ENCODE peak calls at places on chromosomes 5 and 9, in four cellular contexts. V is K562, Q is H1, U is HepG2. I is an unnamed sample.

GRCh38 chr9:28120241-28121025 is 547.2 kb upstream of the C9orf72 start:
- DNase-seq in V (no peak), U (no peak), Q (no peak), I (no peak)

GRCh38 chr9:73176450-73176875 is 24.8 kb downstream of the ANXA1 start:
- DNase-seq in V (no peak), U (no peak), Q (no peak), I (peak)

GRCh38 chr9:105973811-105974407 is 279.6 kb downstream of the TMEM38B start:
- DNase-seq in Q (no peak), U (no peak), V (no peak), I (no peak)

GRCh38 chr5:59034498-59035186 is 451.8 kb downstream of the RAB3C start:
- DNase-seq in V (peak), Q (no peak), U (no peak), I (no peak)

GRCh38 chr9:69667306-69667705 is 4.9 kb downstream of the APBA1 start:
- DNase-seq in V (no peak), Q (no peak), U (no peak), I (no peak)

GRCh38 chr9:117073539-117074336 is 341.1 kb downstream of the ASTN2 start:
- DNase-seq in V (peak), U (peak), Q (peak), I (peak)

GRCh38 chr9:129006328-129007034 is 21.6 kb downstream of the SH3GLB2 start:
- DNase-seq in V (peak), U (peak), Q (peak), I (peak)

GRCh38 chr9:30519756-30520155 is 1864.7 kb upstream of the ACO1 start:
- DNase-seq in V (no peak), U (no peak), Q (no peak), I (no peak)

GRCh38 chr5:6236170-6236793 is 142.1 kb downstream of the MED10 start:
- DNase-seq in Q (no peak), V (no peak), U (no peak), I (no peak)

GRCh38 chr5:142720561-142721275 is 34.8 kb upstream of the FGF1 start:
- DNase-seq in V (no peak), Q (no peak), U (peak), I (no peak)

GRCh38 chr5:33300209-33300742 is 140.5 kb upstream of the TARS1 start:
- DNase-seq in U (no peak), V (no peak), Q (no peak), I (no peak)

GRCh38 chr5:75434107-75434506 is 77.3 kb downstream of the CERT1 start:
- DNase-seq in U (no peak), V (no peak), Q (no peak), I (no peak)

GRCh38 chr9:37621299-37621934 is 29.0 kb upstream of the TOMM5 start:
- DNase-seq in U (no peak), Q (no peak), V (peak), I (no peak)

GRCh38 chr5:173866249-173867172 is 21.6 kb upstream of the CPEB4 start:
- DNase-seq in U (no peak), V (peak), Q (no peak), I (no peak)

GRCh38 chr5:65065112-65065511 is 296.4 kb downstream of the CWC27 start:
- DNase-seq in U (no peak), Q (no peak), V (no peak), I (no peak)

GRCh38 chr9:14238518-14238917 is 75.4 kb downstream of the NFIB start:
- DNase-seq in Q (no peak), V (no peak), U (peak), I (peak)

GRCh38 chr9:97856857-97857602 is 4.0 kb downstream of the FOXE1 start:
- DNase-seq in Q (no peak), U (no peak), V (no peak), I (no peak)

GRCh38 chr5:142674438-142675210 is 11.3 kb downstream of the FGF1 start:
- DNase-seq in Q (no peak), V (no peak), U (no peak), I (no peak)

GRCh38 chr9:109966643-109967368 is 186.8 kb downstream of the PALM2AKAP2 start:
- DNase-seq in V (no peak), U (no peak), Q (no peak), I (no peak)

GRCh38 chr5:134224905-134225779 is 731 bp downstream of the PPP2CA start:
- DNase-seq in V (peak), Q (no peak), U (peak), I (peak)

GRCh38 chr9:112505607-112506006 is 19.0 kb downstream of the KIAA1958 start:
- DNase-seq in Q (no peak), U (peak), V (no peak), I (no peak)

GRCh38 chr9:131273791-131274673 is 2.3 kb downstream of the FAM78A start:
- DNase-seq in U (no peak), V (peak), Q (no peak), I (no peak)

GRCh38 chr9:89022071-89022721 is 30.9 kb downstream of the S1PR3 start:
- DNase-seq in U (no peak), Q (no peak), V (no peak), I (no peak)

GRCh38 chr5:173458819-173459218 is 130.6 kb upstream of the STC2 start:
- DNase-seq in V (no peak), Q (no peak), U (no peak), I (no peak)

GRCh38 chr9:131848570-131849160 is 108.8 kb upstream of the RAPGEF1 start:
- DNase-seq in V (no peak), U (no peak), Q (no peak), I (no peak)

GRCh38 chr9:6889868-6890267 is 132.1 kb downstream of the KDM4C start:
- DNase-seq in Q (no peak), V (no peak), U (no peak), I (no peak)

GRCh38 chr5:53161876-53162275 is 52.3 kb upstream of the MOCS2 start:
- DNase-seq in V (no peak), Q (no peak), U (no peak), I (no peak)

GRCh38 chr5:125668904-125669303 is 754.3 kb upstream of the GRAMD2B start:
- DNase-seq in Q (peak), U (no peak), V (no peak), I (no peak)

GRCh38 chr5:67516959-67517358 is 320.4 kb upstream of the CD180 start:
- DNase-seq in U (no peak), Q (no peak), V (no peak), I (peak)

GRCh38 chr5:107672212-107673105 is 1.7 kb upstream of the EFNA5 start:
- DNase-seq in U (peak), V (peak), Q (peak), I (peak)

GRCh38 chr5:171571663-171572062 is 152.2 kb downstream of the FGF18 start:
- DNase-seq in Q (no peak), V (no peak), U (no peak), I (peak)

GRCh38 chr5:97657239-97657638 is 474.2 kb upstream of the RIOK2 start:
- DNase-seq in U (no peak), Q (no peak), V (no peak), I (no peak)

GRCh38 chr5:77210091-77211012 is at the start of gene PDE8B:
- DNase-seq in U (no peak), Q (no peak), V (no peak), I (no peak)

GRCh38 chr5:135365281-135365680 is 33.8 kb downstream of the MACROH2A1 start:
- DNase-seq in Q (no peak), U (no peak), V (no peak), I (no peak)

GRCh38 chr9:97510797-97511761 is 9.6 kb downstream of the TMOD1 start:
- DNase-seq in Q (no peak), V (peak), U (no peak), I (peak)

DNA sequence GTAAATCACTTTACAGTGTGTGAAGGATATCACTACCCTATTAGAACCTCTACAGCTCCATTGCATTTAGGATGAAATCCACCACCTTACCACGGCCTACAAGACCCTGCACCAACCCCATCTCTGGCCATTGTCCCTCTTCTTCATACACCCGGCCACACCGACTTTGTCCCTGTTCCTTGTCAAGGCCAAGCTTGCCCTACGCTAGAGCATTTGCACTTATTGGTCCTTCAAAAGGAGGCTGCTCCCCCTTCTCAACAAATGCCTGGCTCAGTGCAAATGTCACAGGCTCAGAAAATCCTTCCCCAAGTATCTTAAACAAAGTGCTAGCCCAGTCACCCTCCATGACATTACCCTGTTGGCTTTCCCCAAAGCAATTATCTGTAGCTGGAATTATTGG is 4.1 kb upstream of the HRH2 start:
- DNase-seq in V (no peak), Q (no peak), U (no peak), I (no peak)
- TF ChIP-seq JUN in V (no peak), Q (no peak), U (no peak), I (no peak)

GRCh38 chr5:87184544-87184943 is 83.1 kb upstream of the RASA1 start:
- DNase-seq in U (no peak), Q (no peak), V (peak), I (no peak)

GRCh38 chr5:87188411-87188810 is 79.3 kb upstream of the RASA1 start:
- DNase-seq in V (no peak), U (no peak), Q (no peak), I (no peak)

GRCh38 chr5:87190041-87190440 is 77.6 kb upstream of the RASA1 start:
- DNase-seq in V (no peak), Q (no peak), U (no peak), I (no peak)

GRCh38 chr5:87182622-87183021 is 85.1 kb upstream of the RASA1 start:
- DNase-seq in V (no peak), Q (no peak), U (no peak), I (no peak)

DNA sequence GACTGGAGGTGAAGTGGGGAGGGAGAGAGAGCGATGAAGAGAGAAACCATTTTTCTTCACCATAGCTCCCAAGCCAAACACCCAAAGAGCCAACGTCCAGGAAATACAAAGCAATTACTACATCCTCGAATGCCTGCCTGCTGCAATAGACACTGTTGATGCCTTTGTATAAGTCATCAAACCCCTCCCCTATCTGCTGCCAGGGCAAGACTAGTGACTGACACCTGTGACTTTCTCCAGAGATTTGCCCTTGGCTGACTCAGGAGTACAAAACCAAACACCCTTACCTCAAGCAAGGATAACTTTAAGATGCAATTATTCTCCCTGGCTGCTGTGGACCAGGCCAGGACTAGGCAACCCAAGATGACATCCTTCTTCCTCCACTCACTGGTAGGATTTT is 81.8 kb upstream of the RASA1 start:
- DNase-seq in V (no peak), U (no peak), Q (no peak), I (no peak)
- TF ChIP-seq RFX5 in V (no peak), U (no peak), Q (no peak), I (no peak)

DNA sequence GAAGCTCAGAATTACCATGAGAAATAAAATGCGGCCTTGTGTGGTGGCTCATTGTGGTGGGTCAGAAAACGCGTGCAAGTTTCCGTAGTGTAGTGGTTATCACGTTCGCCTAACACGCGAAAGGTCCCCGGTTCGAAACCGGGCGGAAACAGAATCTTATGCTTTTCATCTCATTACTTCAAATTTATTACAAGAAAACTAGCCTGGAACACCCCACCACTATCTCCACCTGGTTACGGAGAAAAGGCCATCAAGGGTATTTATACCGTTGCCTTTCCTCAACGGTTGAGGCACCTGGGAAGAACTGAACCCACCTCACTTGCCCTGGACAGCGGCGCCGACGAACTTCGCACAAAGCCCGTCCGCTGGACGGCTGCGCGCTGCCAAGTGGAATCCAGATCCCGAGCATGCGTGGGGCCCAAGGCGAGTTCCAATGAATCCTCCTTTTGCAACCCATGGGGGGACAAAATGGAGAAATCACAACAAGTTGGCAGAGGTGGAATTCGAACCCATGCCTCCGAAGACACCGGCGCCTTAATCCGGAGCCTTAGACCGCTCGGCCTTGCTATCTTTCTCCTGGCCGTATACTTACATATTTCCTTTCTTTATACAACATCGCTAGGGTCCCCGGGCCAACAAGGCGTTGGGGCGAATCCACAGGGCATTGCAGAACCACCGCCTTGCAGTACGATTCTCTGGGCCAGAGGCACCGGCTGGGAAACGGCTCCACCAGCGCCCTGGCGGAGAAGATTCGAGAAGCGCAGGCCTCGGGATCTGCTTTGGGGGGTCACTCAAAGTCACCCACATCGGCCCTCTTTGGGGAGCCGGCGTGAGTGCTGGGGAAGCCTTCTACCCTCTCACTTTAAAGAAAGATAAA is 16.9 kb downstream of the OR2V2 start:
- DNase-seq in Q (no peak), U (no peak), V (peak), I (peak)
- TF ChIP-seq JUN in Q (no peak), U (no peak), V (no peak), I (no peak)

GRCh38 chr5:181184845-181185216 is 20.2 kb downstream of the TRIM7 start:
- DNase-seq in U (no peak), V (no peak), Q (no peak), I (peak)

GRCh38 chr5:181186902-181187499 is 18.0 kb downstream of the TRIM7 start:
- DNase-seq in V (peak), Q (no peak), U (no peak), I (peak)

GRCh38 chr5:181185560-181185959 is 19.4 kb downstream of the TRIM7 start:
- DNase-seq in V (no peak), U (no peak), Q (no peak), I (no peak)

GRCh38 chr5:181186022-181186421 is 19.0 kb downstream of the TRIM7 start:
- DNase-seq in Q (no peak), U (no peak), V (no peak), I (no peak)

DNA sequence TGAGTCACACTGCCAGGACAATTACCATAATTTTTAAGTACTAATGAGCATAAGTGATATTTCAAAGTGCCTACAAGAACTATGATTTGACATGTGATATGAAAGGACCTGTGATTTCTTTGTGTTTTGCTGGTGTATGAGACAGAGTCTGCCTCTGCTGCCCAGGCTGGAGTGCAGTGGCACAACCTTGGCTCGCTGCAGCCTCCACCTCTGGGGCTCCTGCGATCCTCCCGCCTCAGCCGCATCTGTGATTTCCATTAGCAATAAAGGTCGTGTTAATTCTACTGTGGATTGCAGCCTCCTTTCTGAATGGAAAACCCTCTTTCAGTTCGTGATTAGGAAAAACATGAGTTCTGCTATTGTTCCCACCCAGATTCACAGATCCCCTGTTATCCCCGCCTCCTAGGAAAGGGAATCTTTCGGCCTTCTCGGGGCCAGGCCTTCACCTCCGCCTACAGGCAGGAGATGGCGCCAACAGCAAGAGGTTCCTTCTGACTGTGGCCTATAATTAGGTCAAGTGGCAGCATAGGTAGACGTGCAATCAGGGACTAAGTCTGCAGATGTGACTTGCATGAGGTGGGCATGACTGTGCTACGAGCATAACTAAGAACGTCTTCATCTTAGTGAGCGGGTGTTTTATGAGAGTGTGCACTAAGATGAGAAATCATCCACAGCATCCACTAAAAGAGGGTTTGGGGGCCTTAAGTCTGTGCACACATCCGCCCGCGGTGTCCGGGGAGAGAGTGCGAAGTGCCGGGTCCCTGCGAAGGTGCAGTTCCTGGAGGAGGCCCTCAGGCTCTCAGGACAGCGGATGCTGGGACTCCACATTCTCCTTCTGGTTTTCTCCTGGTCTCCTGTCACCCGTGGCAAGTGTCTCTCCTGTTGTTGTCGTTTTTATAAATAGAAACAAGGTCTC is 23.1 kb downstream of the TRIM7 start:
- DNase-seq in V (peak), U (peak), Q (no peak), I (peak)
- TF ChIP-seq RFX5 in V (no peak), U (no peak), Q (no peak), I (no peak)

GRCh38 chr9:121786998-121787422 is 135.6 kb downstream of the DAB2IP start:
- DNase-seq in Q (no peak), U (no peak), V (no peak), I (no peak)
- TF ChIP-seq JUN in Q (no peak), U (no peak), V (no peak), I (no peak)

GRCh38 chr5:61052870-61053269 is 107.9 kb downstream of the NDUFAF2 start:
- DNase-seq in Q (no peak), V (no peak), U (peak), I (peak)

GRCh38 chr5:61053937-61054336 is 108.3 kb downstream of the SMIM15 start:
- DNase-seq in Q (no peak), V (no peak), U (peak), I (no peak)

GRCh38 chr5:61051267-61051666 is 106.3 kb downstream of the NDUFAF2 start:
- DNase-seq in U (peak), Q (no peak), V (no peak), I (peak)

GRCh38 chr5:61059499-61059898 is 102.8 kb downstream of the SMIM15 start:
- DNase-seq in V (no peak), Q (no peak), U (no peak), I (no peak)

GRCh38 chr5:61055434-61056006 is 106.7 kb downstream of the SMIM15 start:
- DNase-seq in Q (no peak), U (peak), V (peak), I (peak)
- TF ChIP-seq RFX5 in Q (no peak), U (no peak), V (no peak), I (no peak)

GRCh38 chr9:79390077-79390673 is 181.6 kb upstream of the TLE4 start:
- DNase-seq in U (no peak), Q (no peak), V (no peak), I (no peak)
- TF ChIP-seq JUN in U (no peak), Q (no peak), V (no peak), I (no peak)

GRCh38 chr9:77013186-77013931 is 6.1 kb upstream of the FOXB2 start:
- DNase-seq in U (no peak), V (no peak), Q (no peak), I (no peak)
- TF ChIP-seq RFX5 in U (no peak), V (no peak), Q (no peak), I (no peak)